ENCODE peak calls at places on chromosomes 16 and 17, in seven cellular contexts. A is stomach, U is choroid plexus epithelial cell, F is GM12865, C is adipocyte, E is lower lobe of right lung, R is cardiac fibroblast. B is an unnamed sample.

GRCh38 chr17:7238418-7239090 is 703 bp downstream of the PHF23 start:
- DNase-seq in C (peak), U (peak), A (no peak), E (no peak), R (no peak), F (peak), B (no peak)

GRCh38 chr17:72843591-72843990 is 248.9 kb downstream of the SLC39A11 start:
- DNase-seq in R (no peak), C (no peak), A (no peak), U (no peak), F (no peak), E (no peak), B (no peak)

GRCh38 chr17:2950846-2951245 is 112.6 kb downstream of the OR1D5 start:
- DNase-seq in F (no peak), E (peak), R (no peak), A (no peak), C (no peak), U (no peak), B (no peak)

GRCh38 chr17:4480929-4481898 is 17.5 kb upstream of the SPNS2 start:
- DNase-seq in E (peak), R (no peak), A (peak), F (peak), U (no peak), C (no peak), B (no peak)

GRCh38 chr17:44385287-44386181 is 3.9 kb downstream of the ITGA2B start:
- DNase-seq in C (peak), F (peak), R (peak), E (peak), A (peak), U (peak), B (peak)

GRCh38 chr17:8125196-8125946 is 1.5 kb upstream of the HES7 start:
- DNase-seq in R (peak), F (peak), A (peak), U (peak), C (peak), E (no peak), B (peak)

GRCh38 chr17:73091770-73092517 is 544 bp downstream of the SLC39A11 start:
- DNase-seq in E (peak), R (peak), C (peak), A (peak), F (peak), U (no peak), B (peak)

GRCh38 chr17:8946476-8946875 is 19.0 kb downstream of the PIK3R5 start:
- DNase-seq in R (peak), E (no peak), C (no peak), F (no peak), A (no peak), U (no peak), B (no peak)

GRCh38 chr16:83969771-83970429 is 1.9 kb downstream of the NECAB2 start:
- DNase-seq in R (no peak), F (no peak), A (no peak), E (peak), C (no peak), U (no peak), B (no peak)

GRCh38 chr16:47726031-47726675 is 265.0 kb downstream of the PHKB start:
- DNase-seq in R (peak), U (peak), F (no peak), A (no peak), C (no peak), E (no peak), B (no peak)

GRCh38 chr17:78329263-78330059 is 30.4 kb downstream of the SOCS3 start:
- DNase-seq in R (peak), F (no peak), E (no peak), U (peak), C (peak), A (no peak), B (no peak)

GRCh38 chr17:72344613-72345012 is 223.8 kb downstream of the SOX9 start:
- DNase-seq in U (no peak), E (no peak), A (no peak), F (peak), R (no peak), C (no peak), B (no peak)

DNA sequence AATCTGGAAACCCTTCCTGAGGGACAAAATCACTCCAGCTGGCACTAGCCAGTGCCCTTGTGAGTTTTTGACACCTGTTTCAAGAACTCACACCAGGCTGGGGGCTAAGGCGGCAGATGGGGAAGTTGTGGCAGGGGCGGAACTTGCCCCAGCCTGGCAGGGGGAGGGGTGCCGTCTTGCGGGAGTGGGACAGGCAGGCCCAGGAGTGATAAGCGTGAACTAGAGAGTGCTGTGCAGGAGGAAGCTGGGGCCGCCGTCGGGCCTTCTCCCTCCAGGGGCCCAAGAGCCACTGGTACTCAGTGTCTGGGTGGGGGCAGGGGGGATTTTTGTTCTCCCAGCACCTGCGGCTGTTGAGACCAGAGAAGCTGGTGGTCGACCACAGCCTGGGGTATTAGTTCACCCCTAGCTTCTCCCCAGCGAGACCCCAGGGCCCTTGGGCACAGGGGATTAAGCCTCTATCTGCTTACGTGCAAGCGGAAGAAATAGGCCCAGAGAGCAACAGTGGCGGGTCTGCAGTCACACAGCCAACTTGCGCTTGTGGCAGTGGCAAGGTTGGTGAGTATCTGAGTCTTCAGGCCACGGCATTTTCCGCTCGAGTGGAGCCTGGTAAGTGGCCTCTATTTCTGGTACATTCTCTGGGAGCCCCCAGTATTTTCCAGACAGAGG is 40.1 kb upstream of the PLCG2 start:
- DNase-seq in A (peak), R (no peak), U (no peak), F (peak), C (no peak), E (peak), B (no peak)
- H3K4me3 ChIP-seq in A (no peak), R (no peak), U (no peak), F (peak), C (no peak), E (no peak), B (no peak)

GRCh38 chr16:1981398-1981836 is at the start of gene NOXO1:
- DNase-seq in U (no peak), A (no peak), C (no peak), F (peak), R (no peak), E (no peak), B (peak)
- H3K4me3 ChIP-seq in U (no peak), A (no peak), C (no peak), F (no peak), R (no peak), E (peak), B (no peak)

GRCh38 chr17:40448213-40448638 is 5.0 kb downstream of the IGFBP4 start:
- DNase-seq in C (peak), E (no peak), U (peak), F (no peak), R (peak), A (no peak), B (no peak)
- H3K4me3 ChIP-seq in C (peak), E (peak), U (peak), F (no peak), R (peak), A (peak), B (no peak)

DNA sequence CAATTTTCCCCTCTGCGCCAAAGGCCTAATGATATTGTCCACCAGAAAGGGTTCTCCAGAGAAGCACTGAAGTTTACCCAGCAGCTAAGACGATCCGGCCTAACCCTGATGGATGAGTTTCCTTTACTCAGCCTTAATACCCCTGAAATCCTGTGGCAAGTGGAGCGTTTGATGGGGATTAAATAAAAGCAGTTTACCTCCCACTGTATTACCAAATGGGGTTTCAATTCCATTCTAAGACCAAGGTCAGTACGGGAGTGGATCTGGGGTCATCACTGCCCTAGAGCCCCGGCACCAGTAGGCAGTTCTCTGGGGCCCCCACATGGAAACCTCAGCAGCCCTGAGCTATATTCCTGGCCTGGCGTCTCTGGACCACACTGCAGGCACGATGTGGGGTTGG is 97.1 kb upstream of the NOL11 start:
- DNase-seq in F (no peak), A (no peak), E (no peak), U (no peak), R (no peak), C (no peak), B (no peak)
- H3K4me3 ChIP-seq in F (no peak), A (no peak), E (no peak), U (no peak), R (no peak), C (no peak), B (no peak)

DNA sequence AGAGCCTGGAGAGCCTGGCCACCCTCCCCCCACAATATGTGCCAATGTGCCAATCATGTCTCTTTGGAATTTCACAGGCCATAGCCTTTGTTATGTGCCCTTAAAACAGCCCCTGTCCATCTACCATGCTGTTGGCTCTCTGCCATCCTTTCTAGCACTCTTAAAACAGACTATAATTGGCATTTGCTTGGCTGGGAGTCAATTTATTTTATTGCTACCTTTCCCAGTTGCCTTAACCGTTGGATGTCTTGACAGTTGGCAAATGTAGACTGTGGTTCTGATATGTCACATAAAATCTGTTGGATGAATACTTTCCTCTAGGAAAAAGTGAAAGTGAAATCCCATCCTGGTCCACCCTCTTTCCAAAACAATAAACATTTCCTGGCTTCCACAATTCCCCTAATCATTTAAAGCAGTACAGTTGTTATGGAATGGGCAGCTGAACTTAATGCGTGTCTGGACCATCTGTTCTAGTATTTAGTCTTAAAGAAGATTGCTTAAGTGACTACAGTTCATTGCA is 394.0 kb downstream of the KCNJ2 start:
- DNase-seq in R (peak), A (no peak), C (peak), E (no peak), F (no peak), U (no peak), B (no peak)
- H3K4me3 ChIP-seq in R (no peak), A (no peak), C (peak), E (no peak), F (no peak), U (no peak), B (no peak)

DNA sequence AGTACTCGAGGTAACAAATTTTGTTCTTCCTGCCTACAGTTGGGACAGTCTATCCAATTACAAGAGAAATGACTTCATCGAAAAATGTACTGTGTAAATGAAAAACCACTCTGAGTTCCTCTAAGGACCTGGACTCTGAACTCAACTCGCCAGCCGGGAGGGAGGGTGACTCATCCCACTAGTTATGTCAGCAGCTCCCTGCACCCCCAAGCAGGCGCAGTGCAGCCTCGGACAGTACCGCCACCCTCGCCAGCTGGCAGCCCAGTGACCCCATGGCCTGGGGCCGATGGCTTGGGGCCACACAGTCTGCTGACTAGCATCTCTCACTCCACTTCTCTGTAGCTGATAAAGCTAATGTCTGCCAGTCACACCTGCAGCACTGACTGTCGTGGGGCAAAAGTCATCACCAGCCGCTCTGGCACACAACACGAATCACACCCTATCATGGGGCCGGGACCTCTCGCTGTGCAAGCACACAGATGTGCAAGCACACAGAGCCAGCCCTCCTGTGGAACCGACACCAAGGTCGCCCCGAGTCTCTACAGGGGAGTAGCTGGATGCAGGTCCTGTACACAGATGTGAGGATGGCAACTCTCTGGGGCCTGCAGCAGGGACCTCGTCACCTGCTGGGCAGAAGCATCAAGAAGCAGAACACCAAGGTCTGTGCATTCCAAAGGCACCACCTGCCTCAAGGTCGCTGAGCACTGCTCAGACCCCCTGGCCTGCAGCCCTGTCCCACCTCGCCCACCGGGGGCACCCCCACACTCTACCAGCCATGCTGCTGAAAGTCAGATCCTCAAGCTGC is 5.7 kb downstream of the CSNK1D start:
- DNase-seq in A (peak), E (peak), F (no peak), R (peak), C (peak), U (peak), B (no peak)
- H3K4me3 ChIP-seq in A (peak), E (peak), F (no peak), R (peak), C (peak), U (peak), B (no peak)

GRCh38 chr17:17792551-17793377 is 44.0 kb downstream of the SREBF1 start:
- DNase-seq in E (no peak), U (peak), F (peak), C (no peak), R (peak), A (peak), B (peak)
- H3K4me3 ChIP-seq in E (no peak), U (no peak), F (no peak), C (no peak), R (no peak), A (no peak), B (peak)